ENCODE peak calls at places on chromosomes 16 and 17, in five cellular contexts. D is dorsolateral prefrontal cortex, K is GM23248, T is PC-3, M is cardiac fibroblast. J is an unnamed sample.

GRCh38 chr17:64232466-64233262 is 30.4 kb downstream of the TEX2 start:
- DNase-seq in D (no peak), K (no peak), T (no peak), M (no peak), J (no peak)

GRCh38 chr17:40462343-40463121 is 19.3 kb downstream of the IGFBP4 start:
- DNase-seq in D (no peak), K (no peak), T (peak), M (peak), J (no peak)

GRCh38 chr16:14497245-14498082 is 132.6 kb downstream of the PARN start:
- DNase-seq in D (no peak), K (no peak), T (no peak), M (no peak), J (no peak)

GRCh38 chr17:1915889-1916288 is 86.1 kb downstream of the RPA1 start:
- DNase-seq in D (no peak), K (no peak), T (no peak), M (no peak), J (no peak)

GRCh38 chr17:61371606-61372005 is 28.0 kb upstream of the TBX2 start:
- DNase-seq in D (no peak), K (no peak), T (no peak), M (no peak), J (no peak)

GRCh38 chr17:34706029-34706428 is 126.6 kb downstream of the TMEM132E start:
- DNase-seq in D (no peak), K (peak), T (peak), M (peak), J (no peak)

GRCh38 chr16:4053663-4054479 is 62.4 kb downstream of the ADCY9 start:
- DNase-seq in D (no peak), K (peak), T (peak), M (peak), J (no peak)

GRCh38 chr17:44738214-44738906 is 20.4 kb upstream of the ADAM11 start:
- DNase-seq in D (no peak), K (peak), T (no peak), M (no peak), J (no peak)

GRCh38 chr17:72123496-72123963 is 2.7 kb downstream of the SOX9 start:
- DNase-seq in D (no peak), K (no peak), T (no peak), M (no peak), J (no peak)
- H3K4me3 ChIP-seq in D (peak), K (peak), T (peak), M (peak), J (no peak)

DNA sequence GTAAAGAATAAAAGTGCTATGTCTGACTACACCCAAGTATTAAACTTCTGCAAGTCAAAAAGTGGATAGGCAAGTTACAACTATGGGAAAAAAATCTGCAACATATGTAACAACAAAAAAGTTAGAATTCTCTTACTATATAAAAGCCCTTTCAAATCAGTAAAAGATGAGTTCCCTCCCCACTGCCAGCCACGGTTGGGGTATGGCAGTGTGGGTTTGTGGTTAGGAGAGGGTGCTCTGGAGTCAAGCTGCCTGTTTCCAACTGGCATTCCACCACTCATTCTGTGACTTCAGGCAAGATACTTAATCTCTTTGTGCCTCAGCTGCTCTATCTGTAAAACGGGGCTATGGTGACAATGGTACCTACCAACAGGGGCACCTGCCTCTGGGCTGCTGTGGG is 26.6 kb upstream of the MFSD6L start:
- DNase-seq in D (no peak), K (no peak), T (no peak), M (no peak), J (no peak)
- H3K4me3 ChIP-seq in D (no peak), K (no peak), T (no peak), M (no peak), J (no peak)

GRCh38 chr17:78358538-78359215 is 1.2 kb downstream of the SOCS3 start:
- DNase-seq in D (no peak), K (peak), T (no peak), M (peak), J (no peak)
- H3K4me3 ChIP-seq in D (peak), K (peak), T (peak), M (peak), J (peak)

DNA sequence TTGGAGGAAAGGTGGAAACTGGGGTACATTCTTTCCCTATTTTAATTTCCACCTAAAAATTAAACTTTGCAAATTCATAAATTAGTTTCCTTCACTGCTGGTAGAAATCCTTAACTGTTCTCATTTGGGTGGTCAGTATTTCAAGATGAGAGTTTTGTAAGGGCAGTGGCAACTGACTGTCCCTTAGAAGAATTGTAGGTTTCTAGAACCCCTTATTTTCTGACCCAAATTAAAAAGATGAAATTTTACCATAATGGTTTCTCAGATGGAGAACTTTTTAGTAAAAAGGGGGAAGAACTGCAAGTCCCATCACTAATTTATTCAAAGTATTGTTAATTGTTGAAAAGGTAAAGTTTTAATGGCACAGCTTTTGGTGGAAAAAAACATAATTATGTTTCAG is 5.6 kb downstream of the IGF2BP1 start:
- DNase-seq in D (no peak), K (no peak), T (no peak), M (no peak), J (no peak)
- H3K4me3 ChIP-seq in D (no peak), K (peak), T (no peak), M (no peak), J (no peak)

GRCh38 chr16:68251812-68252211 is 6.6 kb downstream of the PLA2G15 start:
- DNase-seq in D (no peak), K (no peak), T (no peak), M (no peak), J (no peak)

GRCh38 chr16:68249361-68249760 is 4.2 kb downstream of the PLA2G15 start:
- DNase-seq in D (no peak), K (no peak), T (no peak), M (no peak), J (no peak)

GRCh38 chr16:68253721-68254120 is 8.5 kb downstream of the PLA2G15 start:
- DNase-seq in D (no peak), K (no peak), T (no peak), M (no peak), J (no peak)

GRCh38 chr16:68250951-68251350 is 5.8 kb downstream of the PLA2G15 start:
- DNase-seq in D (no peak), K (no peak), T (no peak), M (no peak), J (no peak)

GRCh38 chr16:68252383-68252782 is 7.2 kb downstream of the PLA2G15 start:
- DNase-seq in D (no peak), K (no peak), T (no peak), M (no peak), J (no peak)
- H3K4me3 ChIP-seq in D (no peak), K (no peak), T (no peak), M (no peak), J (no peak)

DNA sequence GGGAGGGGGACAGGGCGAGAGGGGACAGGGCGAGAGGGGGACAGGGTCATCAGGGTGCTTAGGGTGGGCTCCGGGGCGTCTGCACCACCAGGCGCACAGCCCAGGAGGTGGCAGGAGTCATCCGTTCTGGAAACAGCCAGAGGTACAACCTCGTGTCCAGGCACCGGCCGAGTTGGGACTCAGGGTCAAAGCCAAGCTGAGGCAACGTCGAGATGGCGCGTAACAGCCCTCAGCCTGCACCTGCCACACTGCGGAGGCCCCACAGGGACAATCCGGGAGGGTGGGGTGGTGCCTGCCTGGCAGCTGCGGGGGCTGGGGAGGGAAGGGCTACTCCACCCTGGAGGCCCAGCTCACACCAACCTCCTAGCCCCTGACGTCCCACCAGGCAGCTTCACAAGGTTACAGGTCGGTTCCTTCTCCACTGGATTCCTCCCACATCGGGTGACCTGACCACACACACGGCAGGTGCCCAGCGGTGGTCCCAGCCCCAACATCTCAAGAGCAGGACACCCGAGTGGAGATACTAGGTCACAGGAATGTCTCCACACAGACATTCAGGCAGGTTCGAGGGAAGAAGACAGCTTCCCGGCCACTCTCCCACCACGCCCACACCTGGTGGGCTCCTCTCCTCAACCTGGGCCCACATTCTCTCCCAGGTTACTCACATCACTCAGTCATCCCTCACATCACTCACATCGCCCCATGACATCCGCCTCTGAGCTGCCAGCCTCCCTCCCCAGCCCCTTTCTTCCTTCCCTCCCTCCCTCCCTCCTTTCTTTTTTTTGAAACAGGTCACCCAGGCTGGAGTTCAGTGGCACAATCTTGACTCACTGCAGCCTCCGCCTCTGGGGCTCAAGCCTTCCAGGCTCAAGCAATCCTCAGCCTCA is 47.3 kb downstream of the RPH3AL start:
- DNase-seq in D (no peak), K (peak), T (peak), M (no peak), J (no peak)
- H3K4me3 ChIP-seq in D (no peak), K (no peak), T (no peak), M (no peak), J (no peak)

GRCh38 chr17:69485901-69486643 is 71.6 kb downstream of the MAP2K6 start:
- DNase-seq in D (no peak), K (peak), T (no peak), M (no peak), J (no peak)

GRCh38 chr17:69489303-69489702 is 74.8 kb downstream of the MAP2K6 start:
- DNase-seq in D (no peak), K (no peak), T (no peak), M (no peak), J (no peak)

GRCh38 chr17:69486779-69487637 is 72.5 kb downstream of the MAP2K6 start:
- DNase-seq in D (no peak), K (no peak), T (no peak), M (no peak), J (no peak)

GRCh38 chr17:69480197-69480596 is 65.7 kb downstream of the MAP2K6 start:
- DNase-seq in D (no peak), K (no peak), T (no peak), M (no peak), J (no peak)

GRCh38 chr17:69485126-69485724 is 70.7 kb downstream of the MAP2K6 start:
- DNase-seq in D (no peak), K (peak), T (no peak), M (peak), J (no peak)
- H3K4me3 ChIP-seq in D (no peak), K (no peak), T (no peak), M (no peak), J (no peak)

GRCh38 chr17:3556905-3557767 is 476 bp downstream of the TRPV3 start:
- DNase-seq in D (no peak), K (no peak), T (peak), M (no peak), J (no peak)
- H3K4me3 ChIP-seq in D (no peak), K (no peak), T (peak), M (no peak), J (peak)

GRCh38 chr17:7855643-7856080 is 796 bp downstream of the TMEM88 start:
- DNase-seq in D (no peak), K (no peak), T (no peak), M (no peak), J (no peak)
- H3K4me3 ChIP-seq in D (peak), K (peak), T (peak), M (peak), J (peak)